ENCODE peak calls at places on chromosome 14, in seven cellular contexts. W is mucosa of descending colon, Q is HCT116, P is psoas muscle, F is PC-3, G is OCI-LY7, Z is pancreas. S is an unnamed sample. For H3K36me3, the result is how much of the 10 kb centered on the place peaks cover.

GRCh38 chr14:92472860-92473259 is 40.7 kb upstream of the RIN3 start:
- DNase-seq in W (no peak), Q (no peak), P (no peak), F (no peak), G (no peak), Z (no peak), S (peak)

GRCh38 chr14:80356413-80356812 is 145.1 kb upstream of the DIO2 start:
- DNase-seq in W (no peak), Q (no peak), P (no peak), F (peak), G (peak), Z (no peak), S (no peak)

GRCh38 chr14:64702493-64703392 is 1.5 kb upstream of the PLEKHG3 start:
- DNase-seq in W (peak), Q (no peak), P (no peak), F (peak), G (no peak), Z (peak), S (peak)

GRCh38 chr14:103522028-103522581 is 525 bp downstream of the CKB start:
- DNase-seq in W (no peak), Q (no peak), P (peak), F (no peak), G (no peak), Z (peak), S (no peak)

GRCh38 chr14:99047436-99048110 is 224.4 kb downstream of the BCL11B start:
- DNase-seq in W (no peak), Q (no peak), P (no peak), F (no peak), G (no peak), Z (no peak), S (no peak)

GRCh38 chr14:36751920-36752319 is 90.3 kb downstream of the PAX9 start:
- DNase-seq in W (no peak), Q (no peak), P (no peak), F (peak), G (no peak), Z (no peak), S (no peak)

GRCh38 chr14:77409131-77409533 is 14.2 kb downstream of the NOXRED1 start:
- DNase-seq in W (peak), Q (peak), P (no peak), F (peak), G (peak), Z (no peak), S (no peak)

GRCh38 chr14:100524933-100525243 is 62.3 kb downstream of the BEGAIN start:
- DNase-seq in W (peak), Q (no peak), P (no peak), F (no peak), G (peak), Z (peak), S (no peak)

GRCh38 chr14:84894254-84894653 is 635.7 kb upstream of the FLRT2 start:
- DNase-seq in W (no peak), Q (no peak), P (no peak), F (no peak), G (no peak), Z (no peak), S (no peak)

GRCh38 chr14:91252901-91253794 is 8.6 kb upstream of the GPR68 start:
- DNase-seq in W (peak), Q (no peak), P (peak), F (peak), G (peak), Z (peak), S (no peak)

GRCh38 chr14:70822706-70823185 is 13.4 kb upstream of the MAP3K9 start:
- DNase-seq in W (peak), Q (no peak), P (no peak), F (no peak), G (no peak), Z (no peak), S (no peak)
- H3K4me3 ChIP-seq in W (no peak), Q (peak), P (peak), F (peak), G (peak), Z (no peak), S (no peak)

GRCh38 chr14:32382704-32383103 is 53.6 kb downstream of the AKAP6 start:
- DNase-seq in W (peak), Q (no peak), P (no peak), F (peak), G (no peak), Z (no peak), S (no peak)
- TF ChIP-seq CTCF in W (no peak), Q (peak), P (no peak), F (peak), G (peak), Z (no peak), S (no peak)

DNA sequence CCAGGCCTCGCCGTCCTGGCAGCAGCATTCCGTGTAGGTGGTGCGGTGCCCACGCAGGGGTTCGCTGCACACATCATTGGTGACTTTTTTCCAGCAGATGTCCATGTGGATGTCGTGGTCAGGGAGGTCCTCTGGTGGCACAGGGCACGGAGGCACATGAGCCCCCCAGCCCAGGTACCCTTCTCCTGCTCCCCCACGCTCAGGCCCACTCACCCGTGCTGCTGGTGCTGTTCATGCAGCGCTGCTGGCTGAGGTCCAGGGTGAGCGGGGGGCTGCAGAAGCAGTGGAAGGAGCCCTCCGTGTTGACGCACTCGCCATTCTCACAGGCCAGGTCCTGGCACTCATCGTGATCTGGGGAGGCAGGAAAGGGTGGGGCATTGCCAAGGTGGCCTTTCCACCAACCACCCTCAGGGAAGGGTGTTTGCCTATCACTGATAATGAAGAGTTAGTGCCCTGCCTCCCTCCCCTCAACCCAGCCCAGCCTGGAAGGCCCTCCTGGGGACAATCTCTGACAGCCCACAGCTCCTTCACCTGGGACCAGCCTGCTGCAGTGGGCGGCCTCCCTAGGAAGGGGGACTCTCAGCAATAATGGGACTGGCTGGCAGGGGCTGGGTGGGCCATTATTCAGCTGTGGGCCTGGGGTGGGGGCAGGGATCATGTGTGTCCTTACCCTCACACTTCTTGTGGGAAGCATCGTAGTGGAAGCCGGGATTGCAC is 9.8 kb downstream of the ISCA2 start:
- DNase-seq in W (no peak), Q (no peak), P (no peak), F (no peak), G (no peak), Z (no peak), S (no peak)
- H3K36me3 ChIP-seq in W (under half), Q (under half), P (under half), F (under half), G (under half), Z (under half), S (under half)

DNA sequence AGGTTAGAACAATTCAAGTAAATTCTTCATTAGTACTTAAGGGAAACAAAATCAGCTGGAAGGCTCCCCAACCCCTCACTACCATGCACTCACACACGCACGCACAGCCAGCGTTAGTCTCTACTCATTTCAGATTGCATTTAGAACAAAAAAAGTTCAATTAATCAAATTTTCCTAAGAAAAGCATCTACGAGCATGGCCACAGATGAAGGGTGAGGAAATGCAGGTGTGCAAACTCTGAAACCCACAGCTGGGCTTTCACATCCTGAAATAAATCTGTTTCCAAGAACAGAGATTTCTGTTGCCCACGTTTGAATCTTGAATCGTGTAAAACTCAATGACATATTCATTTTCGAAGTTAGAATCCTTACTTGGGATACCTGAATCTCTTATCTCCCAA is 62.6 kb downstream of the SEL1L start:
- DNase-seq in W (no peak), Q (no peak), P (no peak), F (no peak), G (peak), Z (no peak), S (no peak)
- H3K4me3 ChIP-seq in W (no peak), Q (no peak), P (no peak), F (no peak), G (peak), Z (no peak), S (no peak)

GRCh38 chr14:68495101-68495637 is 297.7 kb downstream of the ZFP36L1 start:
- DNase-seq in W (no peak), Q (no peak), P (no peak), F (peak), G (peak), Z (no peak), S (no peak)

GRCh38 chr14:68499451-68499850 is 293.4 kb downstream of the ZFP36L1 start:
- DNase-seq in W (no peak), Q (no peak), P (no peak), F (no peak), G (peak), Z (no peak), S (no peak)

GRCh38 chr14:68492889-68493288 is 300.0 kb downstream of the ZFP36L1 start:
- DNase-seq in W (no peak), Q (no peak), P (no peak), F (no peak), G (no peak), Z (no peak), S (no peak)

GRCh38 chr14:68497016-68497415 is 295.9 kb downstream of the ZFP36L1 start:
- DNase-seq in W (no peak), Q (no peak), P (no peak), F (no peak), G (no peak), Z (no peak), S (no peak)

DNA sequence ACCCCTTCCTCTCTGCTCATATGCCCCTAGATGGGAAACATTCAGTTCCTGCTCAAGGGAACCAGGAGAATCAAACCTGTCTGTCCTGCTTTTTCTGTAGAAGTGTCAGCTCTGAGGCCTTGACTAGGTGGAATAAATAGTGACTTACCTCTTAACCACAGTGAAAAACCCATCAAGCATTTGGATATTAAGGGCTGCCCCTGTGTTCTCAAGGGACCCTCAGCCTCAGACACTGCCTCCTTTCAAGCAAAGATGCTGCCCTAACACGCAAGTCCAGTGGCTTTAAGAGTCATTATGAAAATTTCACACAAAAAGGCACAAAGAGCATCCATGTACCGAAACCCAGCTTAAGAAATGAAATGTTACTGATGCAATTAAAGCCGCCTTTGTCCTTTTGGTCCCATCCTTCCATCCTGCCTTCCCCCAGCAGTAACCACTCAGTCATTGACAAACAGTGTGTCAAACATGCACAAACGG is 297.2 kb downstream of the ZFP36L1 start:
- DNase-seq in W (no peak), Q (no peak), P (no peak), F (no peak), G (no peak), Z (no peak), S (no peak)
- TF ChIP-seq CTCF in W (no peak), Q (no peak), P (no peak), F (no peak), G (no peak), Z (no peak), S (no peak)

GRCh38 chr14:50926851-50927386 is 17.4 kb downstream of the PYGL start:
- DNase-seq in W (no peak), Q (no peak), P (no peak), F (no peak), G (no peak), Z (no peak), S (no peak)
- H3K36me3 ChIP-seq in W (under half), Q (half or more), P (under half), F (under half), G (under half), Z (under half), S (under half)

DNA sequence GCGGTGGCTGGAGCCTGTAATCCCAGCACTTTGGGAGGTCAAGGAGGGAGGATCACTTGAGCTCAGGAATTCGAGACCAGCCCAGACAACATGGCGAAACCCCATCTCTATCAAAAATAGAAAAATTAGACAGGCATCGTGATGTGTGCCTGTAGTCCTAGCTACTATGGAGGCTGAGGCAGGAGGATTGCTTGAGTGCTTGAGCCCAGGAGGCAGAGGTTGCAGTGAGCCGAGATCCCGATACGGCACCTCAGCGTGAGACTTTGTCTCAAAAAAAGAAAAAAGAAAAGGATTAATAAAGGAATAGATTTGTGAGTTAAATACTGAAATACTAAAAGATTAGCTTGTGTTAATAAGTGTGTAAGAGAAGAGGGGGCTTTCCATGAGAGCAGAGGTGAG is 29.4 kb downstream of the RPGRIP1 start:
- DNase-seq in W (no peak), Q (no peak), P (no peak), F (no peak), G (peak), Z (no peak), S (no peak)
- H3K4me3 ChIP-seq in W (no peak), Q (no peak), P (peak), F (no peak), G (peak), Z (peak), S (no peak)

DNA sequence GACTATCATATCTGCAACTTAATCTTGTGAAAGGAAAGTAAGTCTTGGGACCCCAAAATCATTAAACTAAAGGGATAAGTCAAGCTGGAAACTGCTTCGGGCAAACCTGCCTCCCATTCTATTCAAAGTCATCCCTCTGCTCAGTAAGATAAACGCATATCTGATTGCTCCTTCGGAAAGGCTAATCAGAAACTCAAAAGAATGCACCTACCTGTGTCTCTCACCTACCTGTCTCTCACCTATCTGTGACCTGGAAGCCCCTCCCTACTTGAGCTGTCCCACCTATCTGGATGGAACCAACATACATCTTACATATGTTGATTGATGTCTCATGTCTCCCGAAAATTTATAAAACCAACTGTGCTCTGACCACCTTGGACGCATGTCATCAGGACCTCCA is 19.9 kb downstream of the SEC23A start:
- DNase-seq in W (no peak), Q (no peak), P (no peak), F (no peak), G (no peak), Z (no peak), S (no peak)
- TF ChIP-seq CTCF in W (no peak), Q (no peak), P (no peak), F (no peak), G (no peak), Z (no peak), S (no peak)

GRCh38 chr14:24692382-24693352 is 58.7 kb upstream of the GZMB start:
- DNase-seq in W (no peak), Q (no peak), P (no peak), F (no peak), G (no peak), Z (no peak), S (no peak)

GRCh38 chr14:24693353-24693737 is 59.4 kb upstream of the GZMB start:
- DNase-seq in W (no peak), Q (no peak), P (no peak), F (no peak), G (no peak), Z (no peak), S (no peak)

GRCh38 chr14:24693941-24694507 is 60.0 kb upstream of the GZMB start:
- DNase-seq in W (no peak), Q (no peak), P (no peak), F (no peak), G (no peak), Z (no peak), S (no peak)

GRCh38 chr14:24695265-24696241 is 61.6 kb upstream of the GZMB start:
- DNase-seq in W (peak), Q (no peak), P (no peak), F (no peak), G (peak), Z (no peak), S (no peak)

GRCh38 chr14:24694680-24695079 is 60.7 kb upstream of the GZMB start:
- DNase-seq in W (no peak), Q (no peak), P (no peak), F (no peak), G (no peak), Z (no peak), S (no peak)
- H3K36me3 ChIP-seq in W (under half), Q (under half), P (under half), F (under half), G (under half), Z (under half), S (under half)

DNA sequence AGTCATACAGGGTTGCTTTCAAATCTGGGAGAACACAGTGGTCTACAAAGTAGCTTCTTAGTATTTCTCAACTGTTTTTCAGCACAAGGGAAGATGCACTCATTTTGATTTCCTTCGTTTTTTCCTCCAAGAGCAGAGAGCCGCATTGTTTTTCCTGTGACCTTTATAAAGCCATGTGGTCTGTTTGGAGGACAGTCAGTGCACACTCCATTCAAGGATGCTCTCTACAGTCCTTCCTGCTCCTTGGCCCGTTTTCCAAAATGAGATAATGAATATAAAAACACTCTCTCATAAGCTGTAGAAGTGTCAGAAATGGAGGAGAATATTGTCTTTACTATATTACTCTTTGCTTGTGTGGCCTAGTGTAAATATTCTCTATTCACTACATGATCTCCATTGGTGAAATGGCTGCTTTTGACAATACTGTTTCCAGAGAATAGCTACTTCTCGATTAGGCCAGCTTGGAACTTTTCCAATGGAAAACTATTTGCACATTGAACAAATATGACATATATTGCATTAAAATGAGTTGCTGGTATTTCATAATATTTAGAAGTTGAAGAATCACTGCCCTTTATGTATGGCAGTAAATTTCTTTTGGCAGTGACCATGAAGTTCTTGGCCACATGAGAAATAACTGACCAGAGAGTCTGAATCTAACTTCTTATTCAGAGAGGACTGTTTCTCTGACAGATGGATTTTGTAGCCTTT is 393.1 kb upstream of the RGS6 start:
- DNase-seq in W (no peak), Q (no peak), P (no peak), F (peak), G (no peak), Z (no peak), S (no peak)
- H3K4me3 ChIP-seq in W (no peak), Q (no peak), P (no peak), F (no peak), G (no peak), Z (no peak), S (no peak)

S was measured in lung.